ENCODE peak calls at places on chromosomes 2 and 18, in seven cellular contexts. M is brain microvascular endothelial cell, H is PC-3, Q is left lung, J is small intestine, D is A673, A is SJSA1. O is an unnamed sample. For H3K36me3 and H3K27me3, the result is how much of the 10 kb centered on the place peaks cover.

GRCh38 chr2:109473006-109473380 is 140.8 kb downstream of the SEPTIN10 start:
- DNase-seq in M (no peak), Q (no peak), J (no peak), D (peak), H (no peak), A (no peak), O (no peak)

GRCh38 chr2:106025796-106026195 is 168.3 kb downstream of the UXS1 start:
- DNase-seq in H (no peak), M (no peak), J (no peak), D (peak), Q (no peak), A (no peak), O (no peak)

GRCh38 chr2:101718993-101719571 is 21.6 kb downstream of the MAP4K4 start:
- DNase-seq in H (peak), M (no peak), J (no peak), Q (no peak), D (no peak), A (no peak), O (no peak)

GRCh38 chr2:202760848-202761247 is 110.7 kb downstream of the ICA1L start:
- DNase-seq in H (no peak), M (no peak), Q (no peak), A (no peak), D (no peak), J (no peak), O (no peak)

GRCh38 chr2:48448274-48449061 is 81.5 kb upstream of the STON1 start:
- DNase-seq in M (peak), H (peak), Q (no peak), A (no peak), D (no peak), J (no peak), O (no peak)

GRCh38 chr2:166413255-166413654 is 37.5 kb upstream of the SCN9A start:
- DNase-seq in Q (no peak), J (no peak), A (no peak), M (no peak), H (no peak), D (no peak), O (no peak)

GRCh38 chr2:66701656-66702055 is 266.7 kb downstream of the MEIS1 start:
- DNase-seq in M (no peak), Q (no peak), H (no peak), D (no peak), J (no peak), A (no peak), O (no peak)

GRCh38 chr2:96602330-96602823 is 35.7 kb downstream of the KANSL3 start:
- DNase-seq in M (no peak), Q (no peak), J (peak), A (no peak), H (peak), D (no peak), O (no peak)

GRCh38 chr2:190718652-190719526 is 70.0 kb downstream of the NAB1 start:
- DNase-seq in A (peak), Q (peak), M (peak), D (peak), H (peak), J (peak), O (no peak)

GRCh38 chr2:229083606-229084349 is 187.3 kb downstream of the PID1 start:
- DNase-seq in H (no peak), J (peak), M (no peak), D (no peak), Q (peak), A (no peak), O (no peak)

GRCh38 chr2:195472835-195473234 is 184.2 kb upstream of the SLC39A10 start:
- DNase-seq in D (peak), Q (no peak), M (no peak), A (no peak), H (no peak), J (no peak), O (no peak)

GRCh38 chr2:227871375-227871788 is at the start of gene DAW1:
- DNase-seq in Q (peak), D (peak), A (peak), H (no peak), M (peak), J (peak), O (no peak)

GRCh38 chr2:224506494-224506893 is 78.7 kb downstream of the CUL3 start:
- DNase-seq in J (no peak), Q (no peak), D (no peak), A (no peak), M (no peak), H (no peak), O (no peak)
- H3K36me3 ChIP-seq in J (under half), Q (half or more), D (under half), A (half or more), M (under half), H (under half), O (under half)

GRCh38 chr2:112812318-112813042 is 24.1 kb downstream of the IL1B start:
- DNase-seq in Q (no peak), M (peak), H (no peak), D (no peak), A (peak), J (no peak), O (no peak)

GRCh38 chr2:112811276-112811831 is 25.2 kb downstream of the IL1B start:
- DNase-seq in D (peak), H (no peak), M (no peak), J (no peak), Q (no peak), A (no peak), O (no peak)

GRCh38 chr2:112814278-112814677 is 22.3 kb downstream of the IL1B start:
- DNase-seq in H (no peak), D (peak), J (no peak), A (no peak), Q (no peak), M (peak), O (peak)

GRCh38 chr2:112811841-112812306 is 24.7 kb downstream of the IL1B start:
- DNase-seq in A (peak), D (peak), M (peak), H (peak), Q (no peak), J (peak), O (no peak)

DNA sequence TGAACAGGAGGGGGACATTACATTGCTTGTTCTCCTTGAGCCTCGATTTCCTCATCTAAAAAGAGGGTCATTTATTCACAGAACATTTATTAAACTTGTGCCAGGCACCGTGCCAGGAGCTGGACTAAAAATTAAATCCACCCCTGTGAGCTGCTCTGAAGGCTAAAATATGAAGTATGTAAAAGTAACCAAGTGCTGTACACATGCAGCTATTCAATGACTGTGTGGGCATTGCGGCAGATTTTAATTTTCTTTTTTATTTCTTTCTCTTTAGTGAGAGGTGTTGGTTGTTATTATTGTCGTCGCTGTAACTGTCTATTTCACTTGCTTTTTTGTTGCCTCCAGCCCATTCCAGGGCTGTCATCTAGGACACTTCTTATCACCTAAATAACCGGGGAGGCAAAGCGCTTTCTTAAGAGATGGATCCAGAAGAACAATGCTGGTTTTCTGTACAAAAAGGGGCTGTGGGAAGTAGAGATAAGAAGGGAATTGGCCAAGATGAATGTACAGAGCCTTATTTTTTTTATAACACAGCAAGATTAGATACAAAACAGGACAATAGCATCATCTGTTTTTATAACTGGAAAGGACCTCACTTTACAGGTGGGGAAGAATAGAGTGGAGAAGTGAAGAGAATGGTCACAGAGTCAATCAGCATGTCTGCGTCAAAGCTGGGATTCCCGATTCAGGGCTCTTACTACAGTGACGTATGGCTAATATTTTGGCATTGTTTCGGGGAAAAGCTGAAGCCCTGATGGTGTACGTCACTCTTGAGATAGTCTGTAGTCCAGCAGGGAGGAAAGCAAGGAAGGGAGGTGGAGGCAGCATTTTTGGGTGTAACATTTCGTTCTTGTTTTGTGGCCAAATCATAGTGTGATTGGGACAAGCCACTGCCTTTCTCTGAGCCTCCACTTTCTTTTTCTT is 23.3 kb downstream of the IL1B start:
- DNase-seq in D (no peak), M (no peak), Q (no peak), A (no peak), J (no peak), H (no peak), O (no peak)
- H3K27me3 ChIP-seq in D (under half), M (under half), Q (under half), A (under half), J (under half), H (under half), O (under half)

DNA sequence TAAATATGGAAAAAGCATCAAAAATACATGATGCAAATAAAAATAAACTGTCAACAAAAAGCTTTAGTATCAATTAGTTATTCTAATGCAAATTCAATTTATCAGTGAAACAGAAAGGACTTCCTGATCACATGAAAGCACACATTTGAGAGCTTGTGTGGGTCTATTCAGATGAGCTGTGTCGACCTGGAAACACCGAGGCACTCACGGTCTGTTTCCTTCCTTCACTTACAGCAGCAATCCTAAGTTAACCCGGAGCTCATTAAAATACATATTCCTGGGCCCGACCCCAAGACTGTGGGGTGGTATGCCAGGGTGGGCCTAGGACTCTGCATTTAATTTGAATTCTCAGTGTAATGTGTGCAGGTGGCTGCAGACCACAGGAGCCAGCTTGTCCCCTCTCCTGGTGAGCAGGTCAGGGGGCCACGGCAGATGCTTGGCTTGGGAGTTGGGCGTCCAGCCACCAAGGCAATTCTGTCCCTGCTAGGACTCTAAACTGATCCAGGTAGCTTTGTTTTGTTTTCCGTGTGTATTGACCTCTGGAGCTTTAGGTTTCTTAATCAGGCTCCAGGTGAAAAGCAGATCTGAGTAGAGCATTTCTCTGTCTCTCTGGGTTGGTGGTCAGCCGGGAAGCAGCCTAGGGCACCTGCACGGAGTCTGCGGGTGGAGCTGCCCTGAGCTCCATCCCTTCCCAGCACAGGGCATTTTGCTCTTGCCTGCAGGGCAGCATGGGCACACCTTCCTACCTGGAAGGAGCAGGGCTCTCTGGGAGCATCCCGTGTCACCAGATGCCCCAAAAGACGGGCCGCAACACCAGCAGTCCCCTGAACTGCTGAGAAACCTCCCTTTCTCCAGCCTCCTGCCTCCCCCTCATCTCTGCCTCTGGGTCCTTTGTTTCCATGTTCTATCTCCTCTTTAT is 9.0 kb downstream of the MBP start:
- DNase-seq in Q (peak), H (no peak), J (no peak), D (no peak), A (peak), M (no peak), O (no peak)
- H3K4me3 ChIP-seq in Q (no peak), H (no peak), J (peak), D (no peak), A (no peak), M (no peak), O (no peak)

GRCh38 chr2:234976479-234977227 is 24.8 kb downstream of the SH3BP4 start:
- DNase-seq in H (no peak), A (no peak), Q (no peak), D (no peak), J (no peak), M (no peak), O (no peak)

GRCh38 chr2:234977228-234977679 is 25.4 kb downstream of the SH3BP4 start:
- DNase-seq in M (no peak), H (no peak), J (no peak), A (no peak), Q (no peak), D (no peak), O (no peak)

GRCh38 chr2:234974501-234975385 is 22.9 kb downstream of the SH3BP4 start:
- DNase-seq in Q (no peak), D (peak), J (peak), H (no peak), M (peak), A (no peak), O (no peak)

GRCh38 chr2:234973008-234973407 is 21.2 kb downstream of the SH3BP4 start:
- DNase-seq in M (no peak), J (no peak), H (no peak), Q (no peak), D (no peak), A (no peak), O (no peak)

DNA sequence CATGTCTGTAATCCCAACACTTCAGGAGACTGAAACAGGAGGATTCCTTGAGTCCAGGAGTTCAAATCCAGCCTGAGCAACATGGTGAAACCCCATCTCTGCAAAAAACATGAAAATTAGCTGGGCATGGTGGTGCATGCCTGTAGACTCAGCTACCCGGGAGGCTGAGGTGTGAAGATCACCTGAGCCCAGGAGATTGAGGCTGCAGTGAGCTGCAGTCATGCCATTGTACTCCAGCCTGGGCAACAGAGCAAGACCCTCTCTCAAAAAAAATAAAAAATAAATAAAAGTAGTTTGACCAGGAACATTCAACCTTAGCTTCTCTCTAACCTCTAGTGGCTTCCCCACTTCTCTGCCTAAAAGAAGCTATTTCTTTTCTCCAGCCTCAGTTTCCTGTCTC is 23.8 kb downstream of the SH3BP4 start:
- DNase-seq in J (no peak), H (no peak), A (no peak), M (no peak), Q (no peak), D (no peak), O (no peak)
- H3K36me3 ChIP-seq in J (under half), H (under half), A (half or more), M (under half), Q (under half), D (under half), O (under half)

O was measured in iPS DF 6.9.